ENCODE peak calls at places on chromosomes 1 and 21, in nine cellular contexts. G is caudate nucleus; P is activated effector memory CD4-positive, alpha-beta T cell treated with Interleukin-2 at 50 U/mL for 16 hours; J is stimulated activated CD4-positive, alpha-beta T cell treated with anti-CD3 and anti-CD28 coated beads, Interleukin-4, amount 100 ng/mL, for 1 hour; M is heart left ventricle; U is BJ; H is GM12892; I is nephron progenitor cell; S is B cell. D is an unnamed sample.
A peak's percentile ranks its signal among the peaks of the same experiment; 100 is the strongest.

GRCh38 chr1:110203021-110203661 is 7.0 kb upstream of the KCNC4 start:
- DNase-seq in U (no peak), S (peak; percentile 62), I (peak; percentile 69), G (no peak), J (peak; percentile 41), P (peak; percentile 27), M (peak; percentile 43), H (peak; percentile 50), D (no peak)

GRCh38 chr1:47444578-47445465 is 7.0 kb downstream of the FOXD2 start:
- DNase-seq in M (peak; percentile 25), I (peak; percentile 68), J (no peak), G (no peak), P (peak; percentile 9), S (no peak), U (no peak), H (no peak), D (no peak)

GRCh38 chr1:180837025-180837424 is 75.7 kb upstream of the KIAA1614 start:
- DNase-seq in I (no peak), G (no peak), U (no peak), J (no peak), S (no peak), P (no peak), H (no peak), M (no peak), D (no peak)

GRCh38 chr1:17755120-17755519 is at the start of gene ACTL8:
- DNase-seq in M (no peak), U (no peak), G (no peak), H (no peak), J (no peak), P (no peak), I (no peak), S (no peak), D (no peak)

GRCh38 chr1:102742426-102742825 is 365.9 kb downstream of the COL11A1 start:
- DNase-seq in M (no peak), H (no peak), U (no peak), S (no peak), I (no peak), G (no peak), J (no peak), P (no peak), D (no peak)

GRCh38 chr1:3289502-3289901 is 165.0 kb upstream of the ARHGEF16 start:
- DNase-seq in U (no peak), S (no peak), J (no peak), P (no peak), M (no peak), I (no peak), H (no peak), G (no peak), D (no peak)

GRCh38 chr1:9766759-9767442 is 56.9 kb downstream of the CLSTN1 start:
- DNase-seq in P (no peak), M (no peak), S (no peak), H (no peak), U (peak; percentile 99), G (no peak), J (no peak), I (no peak), D (no peak)

GRCh38 chr21:15343066-15343465 is 278.3 kb upstream of the NRIP1 start:
- DNase-seq in U (no peak), M (no peak), G (no peak), P (no peak), S (no peak), I (no peak), H (no peak), J (no peak), D (no peak)

GRCh38 chr1:184823080-184823479 is 68.4 kb upstream of the EDEM3 start:
- DNase-seq in M (no peak), J (no peak), U (no peak), P (no peak), G (no peak), H (no peak), I (peak; percentile 20), S (no peak), D (no peak)

GRCh38 chr1:3774503-3775247 is 2.1 kb downstream of the SMIM1 start:
- DNase-seq in S (no peak), U (no peak), I (no peak), G (no peak), J (no peak), P (no peak), M (no peak), H (no peak), D (no peak)

GRCh38 chr1:95793893-95794292 is 559.9 kb downstream of the RWDD3 start:
- DNase-seq in U (no peak), S (no peak), P (no peak), J (no peak), I (peak; percentile 2), G (no peak), H (no peak), M (no peak), D (no peak)

GRCh38 chr1:67053535-67053784 is 488 bp downstream of the SLC35D1 start:
- DNase-seq in G (no peak), S (peak; percentile 57), J (no peak), U (no peak), P (peak; percentile 41), M (peak; percentile 69), H (no peak), I (peak; percentile 71), D (peak; percentile 67)

GRCh38 chr1:168084396-168085231 is 52.1 kb downstream of the GPR161 start:
- DNase-seq in P (peak; percentile 36), M (peak; percentile 51), U (no peak), I (peak; percentile 74), S (peak; percentile 56), G (no peak), J (peak; percentile 67), H (peak; percentile 49), D (no peak)

GRCh38 chr1:202643397-202644218 is 66.6 kb downstream of the SYT2 start:
- DNase-seq in S (no peak), G (peak; percentile 12), M (no peak), J (peak; percentile 29), P (no peak), H (no peak), I (peak; percentile 57), U (no peak), D (peak; percentile 44)

GRCh38 chr1:41475346-41475745 is 9.1 kb downstream of the EDN2 start:
- DNase-seq in J (no peak), G (no peak), H (no peak), P (no peak), M (no peak), U (no peak), I (no peak), S (no peak), D (no peak)

GRCh38 chr1:119926553-119926952 is 30.2 kb upstream of the ADAM30 start:
- DNase-seq in J (no peak), M (no peak), H (no peak), G (no peak), U (no peak), P (no peak), I (no peak), S (no peak), D (no peak)

GRCh38 chr1:9293241-9293511 is 482 bp downstream of the SPSB1 start:
- DNase-seq in S (no peak), P (no peak), M (no peak), H (no peak), U (no peak), G (no peak), I (no peak), J (no peak), D (no peak)

GRCh38 chr1:2374260-2375155 is 16.8 kb downstream of the MORN1 start:
- DNase-seq in P (no peak), H (no peak), M (no peak), I (peak; percentile 1), U (no peak), J (no peak), S (no peak), G (no peak), D (peak; percentile 32)

GRCh38 chr21:44473915-44474555 is 18.7 kb downstream of the LRRC3 start:
- DNase-seq in J (no peak), G (no peak), I (no peak), P (no peak), S (no peak), H (no peak), U (no peak), M (no peak), D (no peak)

GRCh38 chr1:113874017-113874879 is 2.7 kb upstream of the PTPN22 start:
- DNase-seq in U (no peak), P (no peak), S (no peak), J (no peak), M (no peak), I (no peak), G (no peak), H (no peak), D (no peak)

GRCh38 chr1:10200620-10201019 is 9.8 kb upstream of the KIF1B start:
- DNase-seq in H (no peak), U (no peak), J (no peak), I (no peak), M (no peak), S (no peak), G (no peak), P (no peak), D (no peak)

GRCh38 chr1:58310469-58310868 is 236.1 kb downstream of the OMA1 start:
- DNase-seq in P (no peak), H (no peak), G (no peak), I (no peak), M (no peak), S (no peak), J (no peak), U (no peak), D (no peak)

GRCh38 chr1:84146375-84147032 is 2.4 kb downstream of the PRKACB start:
- DNase-seq in H (no peak), M (no peak), J (no peak), G (no peak), P (no peak), U (no peak), I (no peak), S (no peak), D (no peak)

GRCh38 chr1:192766009-192766625 is 42.7 kb upstream of the RGS2 start:
- DNase-seq in M (no peak), S (no peak), J (no peak), P (no peak), H (no peak), G (no peak), I (no peak), U (no peak), D (no peak)

GRCh38 chr1:82565146-82565545 is 764.4 kb downstream of the ADGRL2 start:
- DNase-seq in U (peak; percentile 48), P (no peak), I (no peak), M (no peak), G (no peak), J (no peak), S (no peak), H (no peak), D (no peak)

GRCh38 chr1:207966521-207966920 is 55.6 kb upstream of the CD34 start:
- DNase-seq in P (no peak), S (no peak), G (no peak), I (no peak), H (no peak), J (no peak), M (no peak), U (no peak), D (no peak)

GRCh38 chr1:29800522-29800956 is 564.2 kb downstream of the PTPRU start:
- DNase-seq in H (no peak), I (no peak), P (no peak), J (no peak), M (no peak), G (no peak), S (no peak), U (no peak), D (no peak)

GRCh38 chr1:210726621-210727020 is 397.9 kb downstream of the HHAT start:
- DNase-seq in U (no peak), I (peak; percentile 81), M (no peak), H (no peak), J (peak; percentile 8), S (no peak), G (no peak), P (no peak), D (no peak)

GRCh38 chr1:45038661-45039364 is 26.8 kb downstream of the UROD start:
- DNase-seq in H (no peak), M (no peak), J (no peak), P (no peak), I (no peak), S (no peak), U (no peak), G (no peak), D (no peak)

GRCh38 chr1:30756545-30757195 is 904 bp downstream of the LAPTM5 start:
- DNase-seq in M (peak; percentile 50), I (no peak), S (peak; percentile 81), P (peak; percentile 70), G (no peak), U (peak; percentile 73), H (no peak), J (peak; percentile 57), D (no peak)

GRCh38 chr1:1080951-1081310 is 6.8 kb upstream of the RNF223 start:
- DNase-seq in U (no peak), M (no peak), J (peak; percentile 1), H (no peak), I (no peak), S (no peak), G (no peak), P (no peak), D (peak; percentile 1)